ENCODE peak calls at places on chromosomes 6 and 20, in ten cellular contexts. B, W, J, G, P, M, Q, S, O and A are unnamed samples.

GRCh38 chr6:24524801-24525200 is 30.0 kb downstream of the ALDH5A1 start:
- DNase-seq in Q (peak; percentile 30), O (peak; percentile 66), P (no peak), B (peak; percentile 35), W (peak; percentile 37), S (no peak), J (peak; percentile 47), M (peak; percentile 56), G (peak; percentile 64), A (peak; percentile 45)

GRCh38 chr20:47950103-47950502 is 164.8 kb upstream of the SULF2 start:
- DNase-seq in S (no peak), O (no peak), Q (peak; percentile 40), W (no peak), P (peak; percentile 40), J (peak; percentile 73), B (no peak), M (peak; percentile 35), G (peak; percentile 83), A (no peak)

GRCh38 chr6:27248783-27249182 is 1.3 kb downstream of the PRSS16 start:
- DNase-seq in S (no peak), Q (no peak), M (no peak), P (no peak), J (no peak), G (no peak), W (no peak), O (no peak), B (no peak), A (no peak)

GRCh38 chr6:20098267-20098876 is 113.9 kb downstream of the MBOAT1 start:
- DNase-seq in Q (no peak), M (no peak), S (no peak), J (peak; percentile 36), W (no peak), O (no peak), G (no peak), P (no peak), B (no peak), A (no peak)

GRCh38 chr20:38145094-38146075 is 19.7 kb downstream of the TGM2 start:
- DNase-seq in B (no peak), P (no peak), M (no peak), Q (no peak), S (no peak), O (peak; percentile 60), J (peak; percentile 82), G (peak; percentile 33), W (no peak), A (no peak)

GRCh38 chr6:96197241-96197640 is 181.5 kb downstream of the FUT9 start:
- DNase-seq in B (no peak), Q (no peak), P (no peak), J (no peak), M (no peak), S (no peak), G (no peak), W (no peak), O (no peak), A (no peak)

GRCh38 chr6:139640453-139640852 is 266.0 kb upstream of the CITED2 start:
- DNase-seq in S (no peak), J (peak; percentile 56), O (peak; percentile 87), B (no peak), M (no peak), P (no peak), G (peak; percentile 14), W (no peak), Q (no peak), A (peak; percentile 32)

GRCh38 chr20:46289416-46289815 is 18.9 kb downstream of the CDH22 start:
- DNase-seq in J (no peak), M (no peak), O (no peak), W (no peak), G (no peak), S (no peak), B (no peak), P (no peak), Q (no peak), A (no peak)

GRCh38 chr6:129195666-129196065 is 312.7 kb downstream of the LAMA2 start:
- DNase-seq in W (no peak), Q (no peak), O (no peak), S (no peak), G (no peak), M (no peak), B (no peak), P (no peak), J (no peak), A (no peak)

GRCh38 chr6:66948106-66948505 is 1241.1 kb upstream of the EYS start:
- DNase-seq in W (no peak), P (no peak), S (no peak), G (peak; percentile 62), Q (no peak), O (no peak), B (no peak), J (peak; percentile 29), M (no peak), A (no peak)

GRCh38 chr20:5621305-5621704 is 128.9 kb upstream of the SHLD1 start:
- DNase-seq in B (no peak), S (no peak), Q (no peak), O (no peak), G (peak; percentile 51), W (no peak), J (peak; percentile 69), P (peak; percentile 12), M (peak; percentile 26), A (no peak)

GRCh38 chr20:5524886-5525285 is 208.1 kb upstream of the PROKR2 start:
- DNase-seq in B (no peak), G (no peak), S (no peak), P (no peak), J (no peak), Q (no peak), M (no peak), W (no peak), O (peak; percentile 81), A (no peak)

GRCh38 chr6:140992678-140993077 is 1140.0 kb upstream of the GJE1 start:
- DNase-seq in J (no peak), S (no peak), W (no peak), Q (no peak), P (no peak), B (no peak), O (no peak), G (no peak), M (no peak), A (no peak)

GRCh38 chr6:26155066-26155925 is 68.1 kb downstream of the HFE start:
- DNase-seq in W (no peak), M (peak; percentile 34), J (no peak), S (no peak), B (peak; percentile 31), O (peak; percentile 40), Q (peak; percentile 75), P (peak; percentile 53), G (no peak), A (peak; percentile 36)

GRCh38 chr6:15365273-15365687 is 119.4 kb downstream of the JARID2 start:
- DNase-seq in J (peak; percentile 86), S (peak; percentile 27), Q (peak; percentile 78), G (peak; percentile 95), B (no peak), W (peak; percentile 46), O (peak; percentile 93), M (peak; percentile 60), P (peak; percentile 83), A (peak; percentile 32)

GRCh38 chr6:84897874-84898635 is 133.7 kb upstream of the TBX18 start:
- DNase-seq in S (no peak), J (peak; percentile 22), W (no peak), P (no peak), Q (no peak), O (no peak), G (peak; percentile 91), B (no peak), M (no peak), A (no peak)

DNA sequence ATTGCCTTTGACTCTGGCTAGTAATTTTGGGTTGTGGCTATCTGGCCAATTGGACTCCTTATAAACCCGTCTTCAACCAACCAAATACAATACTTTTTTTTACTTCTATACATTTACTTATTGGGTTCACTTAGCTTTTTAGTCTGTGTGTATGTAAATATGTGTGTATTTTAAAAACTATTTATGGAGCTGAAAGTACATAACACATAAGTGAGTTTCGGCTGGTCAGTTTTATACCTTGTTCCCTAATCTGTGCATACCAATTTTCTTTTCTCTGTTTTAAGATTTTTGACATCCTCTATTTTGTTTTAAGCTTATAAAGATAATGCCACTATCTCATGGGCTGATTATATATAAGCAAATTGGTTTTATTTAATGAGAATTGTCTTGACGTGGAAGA is 129.5 kb downstream of the LRRC1 start:
- DNase-seq in Q (no peak), G (no peak), P (no peak), J (no peak), B (no peak), S (no peak), M (no peak), W (no peak), O (no peak), A (no peak)
- TF ChIP-seq CTCF in Q (no peak), G (no peak), P (no peak), J (no peak), B (no peak), S (no peak), M (no peak), W (no peak), O (no peak), A (no peak)

GRCh38 chr6:68059894-68060293 is 575.2 kb upstream of the ADGRB3 start:
- DNase-seq in S (no peak), O (no peak), M (no peak), J (peak; percentile 9), G (peak; percentile 37), W (no peak), Q (no peak), P (no peak), B (no peak), A (no peak)
- TF ChIP-seq CTCF in S (no peak), O (no peak), M (no peak), J (no peak), G (no peak), W (no peak), Q (no peak), P (no peak), B (no peak), A (no peak)

DNA sequence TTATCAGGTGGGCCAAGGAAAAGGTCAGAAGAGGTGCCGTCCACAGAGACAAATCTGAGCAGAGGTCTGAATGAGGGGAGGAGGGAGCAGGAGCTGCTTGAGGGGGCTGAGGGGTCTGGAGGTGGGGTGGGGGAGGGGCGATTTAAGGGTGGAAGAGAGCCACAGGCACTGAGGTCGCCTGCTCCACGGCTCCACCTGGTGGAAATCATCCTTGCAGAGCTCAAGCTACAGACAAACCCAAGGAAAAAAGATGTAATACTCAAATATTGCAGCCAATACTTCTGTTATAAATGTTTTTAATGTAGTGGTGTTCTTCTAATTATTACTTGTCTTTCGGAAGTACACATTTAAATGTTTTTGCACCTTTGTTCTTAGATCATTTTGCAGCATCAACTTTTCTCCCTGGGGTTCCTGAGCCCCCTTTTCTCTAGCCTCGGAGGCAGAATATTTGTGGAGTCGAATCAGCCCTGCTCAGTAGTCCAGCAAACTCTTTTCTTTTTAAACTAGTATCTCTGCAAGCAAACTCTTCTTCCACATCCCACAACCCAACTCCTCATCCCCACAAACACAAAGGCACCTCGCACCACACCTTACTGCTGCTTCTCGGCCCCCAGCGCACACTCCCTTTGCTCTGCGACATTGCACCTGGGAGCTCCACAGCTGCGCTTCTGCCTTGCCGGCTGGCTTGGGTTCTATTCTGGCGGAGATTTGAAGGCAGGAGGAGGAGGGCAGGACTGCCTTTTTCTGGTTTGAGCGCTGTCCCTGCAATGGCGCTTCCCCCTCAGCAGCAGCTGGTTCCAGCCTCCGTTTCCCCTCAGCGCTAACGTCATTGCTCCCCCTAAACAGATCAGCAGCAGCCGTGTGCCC is 51.0 kb upstream of the TFAP2A start:
- DNase-seq in P (no peak), S (no peak), G (peak; percentile 45), W (peak; percentile 82), M (peak; percentile 76), O (peak; percentile 69), Q (peak; percentile 52), B (peak; percentile 70), J (peak; percentile 44), A (peak; percentile 50)
- TF ChIP-seq CTCF in P (no peak), S (peak; percentile 11), G (peak; percentile 45), W (peak; percentile 85), M (peak; percentile 57), O (peak; percentile 71), Q (no peak), B (peak; percentile 43), J (peak; percentile 53), A (peak; percentile 59)

GRCh38 chr6:107080036-107080435 is 35.3 kb downstream of the BEND3 start:
- DNase-seq in Q (no peak), S (no peak), J (no peak), O (peak; percentile 43), M (no peak), G (no peak), W (peak; percentile 69), P (no peak), B (peak; percentile 33), A (no peak)
- TF ChIP-seq CTCF in Q (no peak), S (no peak), J (peak; percentile 32), O (peak; percentile 28), M (peak; percentile 18), G (peak; percentile 27), W (peak; percentile 58), P (no peak), B (peak; percentile 63), A (peak; percentile 22)